ENCODE peak calls at places on chromosomes 7 and 10, in six cellular contexts. Y is CD8-positive, alpha-beta memory T cell; M is right atrium auricular region; Z is esophagus squamous epithelium; N is ascending aorta; S is upper lobe of right lung. I is an unnamed sample.

GRCh38 chr10:47266602-47267001 is 33.4 kb upstream of the GDF10 start:
- DNase-seq in Y (no peak), M (no peak), Z (no peak), N (no peak), S (no peak), I (no peak)

GRCh38 chr7:50978633-50979215 is 196.0 kb upstream of the GRB10 start:
- DNase-seq in Y (no peak), M (no peak), Z (no peak), N (no peak), S (no peak), I (no peak)

GRCh38 chr10:46547881-46548780 is 8.3 kb downstream of the GPRIN2 start:
- DNase-seq in Y (no peak), M (no peak), Z (no peak), N (peak; percentile 7), S (peak; percentile 68), I (peak; percentile 70)

GRCh38 chr10:84424731-84425165 is 96.4 kb downstream of the CCSER2 start:
- DNase-seq in Y (no peak), M (peak; percentile 92), Z (no peak), N (peak; percentile 71), S (peak; percentile 79), I (no peak)

GRCh38 chr10:82148764-82149163 is 273.8 kb downstream of the NRG3 start:
- DNase-seq in Y (no peak), M (no peak), Z (no peak), N (no peak), S (no peak), I (no peak)

GRCh38 chr7:1940402-1940786 is 270.3 kb downstream of the ELFN1 start:
- DNase-seq in Y (peak; percentile 80), M (peak; percentile 73), Z (peak; percentile 33), N (peak; percentile 46), S (peak; percentile 92), I (peak; percentile 97)

GRCh38 chr7:92025260-92025659 is 84.6 kb downstream of the AKAP9 start:
- DNase-seq in Y (no peak), M (no peak), Z (no peak), N (no peak), S (no peak), I (no peak)

GRCh38 chr7:3028071-3028766 is 15.4 kb downstream of the CARD11 start:
- DNase-seq in Y (no peak), M (peak; percentile 58), Z (no peak), N (peak; percentile 48), S (peak; percentile 60), I (no peak)

GRCh38 chr7:155800741-155801267 is 11.5 kb downstream of the SHH start:
- DNase-seq in Y (no peak), M (no peak), Z (no peak), N (no peak), S (peak; percentile 52), I (no peak)

GRCh38 chr7:503046-503574 is 16.5 kb downstream of the PDGFA start:
- DNase-seq in Y (no peak), M (no peak), Z (no peak), N (no peak), S (no peak), I (peak; percentile 50)

GRCh38 chr7:30970594-30971094 is 6.9 kb downstream of the GHRHR start:
- DNase-seq in Y (no peak), M (peak; percentile 53), Z (no peak), N (no peak), S (no peak), I (no peak)

GRCh38 chr7:157121184-157121715 is 17.5 kb upstream of the UBE3C start:
- DNase-seq in Y (no peak), M (no peak), Z (no peak), N (no peak), S (no peak), I (no peak)

GRCh38 chr7:135208417-135208793 is 2.9 kb downstream of the WDR91 start:
- DNase-seq in Y (no peak), M (no peak), Z (no peak), N (no peak), S (no peak), I (no peak)

GRCh38 chr10:47058961-47059391 is 147.7 kb downstream of the PTPN20 start:
- DNase-seq in Y (no peak), M (no peak), Z (no peak), N (no peak), S (no peak), I (peak; percentile 56)

GRCh38 chr10:66218258-66218657 is 707.6 kb upstream of the LRRTM3 start:
- DNase-seq in Y (no peak), M (no peak), Z (no peak), N (no peak), S (no peak), I (no peak)

GRCh38 chr7:97226541-97226940 is 109.0 kb downstream of the SDHAF3 start:
- DNase-seq in Y (no peak), M (no peak), Z (no peak), N (no peak), S (no peak), I (no peak)

GRCh38 chr10:33484787-33485186 is 150.3 kb upstream of the NRP1 start:
- DNase-seq in Y (no peak), M (no peak), Z (no peak), N (no peak), S (no peak), I (no peak)

GRCh38 chr7:5766321-5766761 is 15.1 kb downstream of the RNF216 start:
- DNase-seq in Y (no peak), M (peak; percentile 23), Z (no peak), N (no peak), S (no peak), I (no peak)

GRCh38 chr10:70775679-70776454 is 9.3 kb downstream of the TBATA start:
- DNase-seq in Y (no peak), M (peak; percentile 30), Z (no peak), N (no peak), S (no peak), I (peak; percentile 47)

GRCh38 chr7:5532520-5533335 is 109.1 kb upstream of the TNRC18 start:
- DNase-seq in Y (no peak), M (no peak), Z (no peak), N (no peak), S (peak; percentile 90), I (peak; percentile 98)

GRCh38 chr7:70016044-70016770 is 417.9 kb downstream of the AUTS2 start:
- DNase-seq in Y (no peak), M (no peak), Z (no peak), N (no peak), S (no peak), I (no peak)

GRCh38 chr7:23963461-23963860 is 253.4 kb downstream of the STK31 start:
- DNase-seq in Y (no peak), M (no peak), Z (no peak), N (no peak), S (no peak), I (no peak)

GRCh38 chr7:79359827-79360226 is 93.6 kb downstream of the MAGI2 start:
- DNase-seq in Y (no peak), M (no peak), Z (no peak), N (no peak), S (no peak), I (no peak)

GRCh38 chr10:89074120-89074519 is 83.5 kb downstream of the FAS start:
- DNase-seq in Y (no peak), M (peak; percentile 81), Z (no peak), N (no peak), S (no peak), I (no peak)

GRCh38 chr7:13821152-13821787 is 168.2 kb downstream of the ETV1 start:
- DNase-seq in Y (no peak), M (no peak), Z (no peak), N (no peak), S (no peak), I (no peak)

GRCh38 chr10:122475130-122475529 is 13.8 kb downstream of the HTRA1 start:
- DNase-seq in Y (no peak), M (peak; percentile 82), Z (no peak), N (peak; percentile 42), S (no peak), I (no peak)

GRCh38 chr7:150404785-150405583 is 25.9 kb downstream of the ZNF775 start:
- DNase-seq in Y (peak; percentile 72), M (peak; percentile 91), Z (peak; percentile 40), N (peak; percentile 61), S (peak; percentile 94), I (peak; percentile 96)

GRCh38 chr10:28367865-28368541 is 65.1 kb upstream of the MPP7 start:
- DNase-seq in Y (peak; percentile 28), M (no peak), Z (no peak), N (no peak), S (no peak), I (peak; percentile 86)

DNA sequence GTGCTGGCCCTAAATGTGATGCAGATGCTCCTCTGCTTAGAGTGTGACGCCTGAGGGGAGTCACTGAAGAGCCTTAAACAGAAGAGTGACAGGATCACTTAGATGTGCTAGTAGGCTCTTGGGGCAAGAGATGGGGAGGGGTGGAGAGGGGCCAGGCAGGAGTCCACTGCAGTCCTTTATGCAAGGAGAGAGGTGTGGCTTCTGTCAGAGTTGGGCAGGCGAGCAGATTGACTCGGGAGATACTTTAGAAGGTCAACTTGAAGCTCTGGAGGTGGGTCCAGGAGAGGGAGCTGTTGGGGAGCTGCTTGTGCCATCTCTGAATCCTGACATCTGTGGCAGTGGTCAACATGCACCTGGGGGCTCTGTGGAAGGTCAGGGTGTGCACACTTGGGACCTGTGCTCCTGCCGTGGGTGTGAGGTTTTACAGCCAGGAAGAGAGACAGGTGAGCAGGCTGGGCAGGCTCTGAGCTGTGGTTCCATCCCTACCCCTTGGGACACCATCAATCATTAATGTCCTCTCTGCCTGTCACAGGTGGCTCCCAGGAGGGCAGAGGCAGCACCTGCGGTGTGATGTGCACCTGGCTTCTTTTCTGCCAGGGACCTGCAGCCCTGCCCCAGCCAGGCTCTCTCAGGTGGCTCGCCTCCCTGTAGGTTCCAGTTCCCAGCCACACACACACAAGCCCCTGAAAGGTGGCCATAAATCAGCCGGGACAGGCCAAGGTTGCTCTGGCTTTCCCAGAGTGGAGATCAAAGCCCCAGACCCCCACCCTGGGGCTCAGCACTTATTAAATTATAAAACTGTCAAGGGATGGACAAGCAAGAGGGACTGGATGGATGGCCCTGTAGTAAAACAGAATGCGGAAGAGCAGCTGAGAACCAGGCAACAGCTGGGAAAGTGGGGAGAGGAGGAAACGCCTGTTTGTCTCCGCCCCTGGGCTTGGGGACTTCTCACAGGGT is 14.0 kb downstream of the NEURL1 start:
- DNase-seq in Y (no peak), M (no peak), Z (no peak), N (no peak), S (peak; percentile 42), I (peak; percentile 40)
- H3K27me3 ChIP-seq in Y (peaks cover 7% of the 10 kb centered on the region), M (no peaks in the 10 kb centered on the region), Z (no peaks in the 10 kb centered on the region), N (no peaks in the 10 kb centered on the region), S (no peaks in the 10 kb centered on the region), I (no peaks in the 10 kb centered on the region)

GRCh38 chr10:87870154-87870553 is 6.7 kb downstream of the PTEN start:
- DNase-seq in Y (no peak), M (no peak), Z (no peak), N (no peak), S (no peak), I (no peak)
- H3K4me3 ChIP-seq in Y (no peak overlapping the region), M (no peak overlapping the region), Z (peak overlapping the region; percentile 92), N (peak overlapping the region; percentile 100), S (no peak overlapping the region), I (peak overlapping the region; percentile 90)

GRCh38 chr10:112769611-112770370 is 180.3 kb upstream of the TCF7L2 start:
- DNase-seq in Y (no peak), M (no peak), Z (no peak), N (no peak), S (no peak), I (no peak)
- H3K4me1 ChIP-seq in Y (no peaks in the 10 kb centered on the region), M (no peaks in the 10 kb centered on the region), Z (no peaks in the 10 kb centered on the region), N (no peaks in the 10 kb centered on the region), S (no peaks in the 10 kb centered on the region), I (no peaks in the 10 kb centered on the region)

GRCh38 chr10:130964771-130965170 is 346.8 kb downstream of the TCERG1L start:
- DNase-seq in Y (no peak), M (peak; percentile 50), Z (no peak), N (no peak), S (no peak), I (no peak)
- H3K27me3 ChIP-seq in Y (no peaks in the 10 kb centered on the region), M (no peaks in the 10 kb centered on the region), Z (no peaks in the 10 kb centered on the region), N (no peaks in the 10 kb centered on the region), S (peaks cover 4% of the 10 kb centered on the region), I (no peaks in the 10 kb centered on the region)

I was measured in spleen.